ENCODE peak calls at places on chromosomes 12 and 14, in four cellular contexts. O, R, F and G are unnamed samples.

GRCh38 chr14:20384321-20384720 is 29.0 kb downstream of the TEP1 start:
- DNase-seq in O (no peak), R (no peak), F (no peak), G (no peak)

GRCh38 chr12:1932264-1932777 is 13.9 kb upstream of the CACNA2D4 start:
- DNase-seq in O (no peak), R (no peak), F (no peak), G (no peak)

GRCh38 chr12:25939606-25940005 is 18.9 kb upstream of the RASSF8 start:
- DNase-seq in O (no peak), R (no peak), F (no peak), G (no peak)

GRCh38 chr14:90820958-90821357 is 4.7 kb upstream of the TTC7B start:
- DNase-seq in O (peak; percentile 37), R (peak; percentile 53), F (no peak), G (peak; percentile 42)

GRCh38 chr14:60106341-60106740 is 14.6 kb downstream of the PCNX4 start:
- DNase-seq in O (peak; percentile 77), R (peak; percentile 28), F (no peak), G (peak; percentile 70)

GRCh38 chr12:2076196-2076570 is 23.4 kb downstream of the CACNA1C start:
- DNase-seq in O (no peak), R (no peak), F (no peak), G (peak; percentile 28)

GRCh38 chr14:49052516-49052915 is 533.7 kb downstream of the RPS29 start:
- DNase-seq in O (peak; percentile 1), R (no peak), F (no peak), G (peak; percentile 2)

GRCh38 chr12:87848248-87848868 is 180.8 kb downstream of the C12orf50 start:
- DNase-seq in O (peak; percentile 67), R (peak; percentile 42), F (peak; percentile 49), G (peak; percentile 76)

GRCh38 chr12:52229836-52230343 is 3.2 kb upstream of the KRT7 start:
- DNase-seq in O (no peak), R (no peak), F (no peak), G (no peak)

GRCh38 chr12:100688451-100688864 is 106.1 kb upstream of the ANO4 start:
- DNase-seq in O (no peak), R (no peak), F (no peak), G (no peak)

GRCh38 chr12:2561367-2561766 is 233.4 kb upstream of the FKBP4 start:
- DNase-seq in O (no peak), R (no peak), F (no peak), G (no peak)

GRCh38 chr12:62933871-62934798 is 815 bp downstream of the PPM1H start:
- DNase-seq in O (peak; percentile 15), R (peak; percentile 20), F (peak; percentile 29), G (no peak)

GRCh38 chr12:28374556-28374955 is 184.3 kb downstream of the CCDC91 start:
- DNase-seq in O (no peak), R (no peak), F (no peak), G (peak; percentile 42)

GRCh38 chr14:86168376-86168775 is 638.4 kb downstream of the FLRT2 start:
- DNase-seq in O (no peak), R (peak; percentile 1), F (no peak), G (no peak)

GRCh38 chr12:105738036-105738435 is 400.7 kb downstream of the NUAK1 start:
- DNase-seq in O (peak; percentile 48), R (no peak), F (no peak), G (peak; percentile 23)

GRCh38 chr12:64621257-64621942 is 11.1 kb downstream of the RASSF3 start:
- DNase-seq in O (peak; percentile 49), R (no peak), F (no peak), G (peak; percentile 42)

GRCh38 chr12:120406080-120406479 is 31.8 kb upstream of the COX6A1 start:
- DNase-seq in O (no peak), R (no peak), F (no peak), G (no peak)

GRCh38 chr12:6837370-6838060 is 3.2 kb upstream of the GNB3 start:
- DNase-seq in O (no peak), R (no peak), F (no peak), G (no peak)

GRCh38 chr14:36221097-36221496 is 44.6 kb upstream of the PTCSC3 start:
- DNase-seq in O (no peak), R (no peak), F (peak; percentile 75), G (no peak)

GRCh38 chr14:94936411-94936892 is 166.5 kb upstream of the GSC start:
- DNase-seq in O (no peak), R (peak; percentile 87), F (no peak), G (peak; percentile 7)

GRCh38 chr14:61588419-61588901 is 106.9 kb upstream of the HIF1A start:
- DNase-seq in O (no peak), R (peak; percentile 61), F (no peak), G (peak; percentile 59)

GRCh38 chr14:75501080-75501479 is 21.2 kb upstream of the BATF start:
- DNase-seq in O (no peak), R (no peak), F (no peak), G (no peak)

GRCh38 chr12:39047539-39048078 is 142.2 kb upstream of the CPNE8 start:
- DNase-seq in O (no peak), R (no peak), F (no peak), G (no peak)

GRCh38 chr14:99234982-99235491 is 37.0 kb downstream of the BCL11B start:
- DNase-seq in O (no peak), R (no peak), F (peak; percentile 57), G (no peak)

GRCh38 chr12:110590806-110591326 is 7.7 kb upstream of the PPTC7 start:
- DNase-seq in O (no peak), R (no peak), F (no peak), G (peak; percentile 28)

GRCh38 chr14:92153581-92153980 is 31.8 kb downstream of the CPSF2 start:
- DNase-seq in O (no peak), R (no peak), F (no peak), G (no peak)

GRCh38 chr14:102775855-102776760 is 1.1 kb upstream of the TRAF3 start:
- DNase-seq in O (peak; percentile 76), R (peak; percentile 39), F (no peak), G (peak; percentile 72)

GRCh38 chr14:22200977-22201605 is 387.9 kb downstream of the DAD1 start:
- DNase-seq in O (peak; percentile 61), R (no peak), F (peak; percentile 29), G (peak; percentile 2)

GRCh38 chr12:79409562-79409961 is 281.2 kb downstream of the PAWR start:
- DNase-seq in O (peak; percentile 72), R (no peak), F (no peak), G (peak; percentile 83)

GRCh38 chr14:77111021-77111420 is 13.0 kb downstream of the CIPC start:
- DNase-seq in O (no peak), R (no peak), F (peak; percentile 79), G (no peak)
- H3K4me3 ChIP-seq in O (no peak overlapping the region), R (no peak overlapping the region), F (no peak overlapping the region), G (no peak overlapping the region)

GRCh38 chr12:76880156-76881023 is 1.6 kb upstream of the CSRP2 start:
- DNase-seq in O (peak; percentile 22), R (no peak), F (no peak), G (no peak)
- H3K4me3 ChIP-seq in O (no peak overlapping the region), R (no peak overlapping the region), F (no peak overlapping the region), G (no peak overlapping the region)

GRCh38 chr12:19449814-19450213 is 10.5 kb downstream of the AEBP2 start:
- DNase-seq in O (no peak), R (no peak), F (no peak), G (no peak)

GRCh38 chr12:19450362-19450761 is 11.1 kb downstream of the AEBP2 start:
- DNase-seq in O (peak; percentile 18), R (no peak), F (no peak), G (no peak)

GRCh38 chr12:19453961-19454360 is 14.7 kb downstream of the AEBP2 start:
- DNase-seq in O (no peak), R (no peak), F (no peak), G (no peak)

GRCh38 chr12:19454837-19455236 is 15.5 kb downstream of the AEBP2 start:
- DNase-seq in O (no peak), R (no peak), F (no peak), G (no peak)

DNA sequence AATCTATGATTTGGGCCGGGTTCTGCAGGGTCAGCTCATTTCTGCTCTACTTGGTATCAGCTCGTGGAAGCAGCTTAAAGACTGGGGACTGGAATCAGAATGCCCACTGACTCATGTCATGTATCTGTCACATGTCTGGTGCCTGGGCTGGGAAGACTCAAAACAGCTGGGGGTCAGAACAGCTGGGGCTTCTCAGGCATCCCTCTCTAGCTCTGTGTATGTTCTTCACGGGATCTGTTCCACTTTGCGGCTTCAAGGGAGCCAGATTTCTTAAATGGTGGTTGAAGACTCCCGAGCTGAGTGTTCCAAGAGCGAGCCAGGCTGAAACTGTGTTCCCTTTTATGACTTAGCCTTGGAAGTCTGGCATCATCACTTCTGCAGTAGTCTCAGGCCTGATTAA is 11.9 kb downstream of the AEBP2 start:
- DNase-seq in O (peak; percentile 38), R (no peak), F (no peak), G (no peak)
- H3K4me3 ChIP-seq in O (no peak overlapping the region), R (no peak overlapping the region), F (no peak overlapping the region), G (no peak overlapping the region)

GRCh38 chr14:64763089-64763782 is 59.0 kb downstream of the PLEKHG3 start:
- DNase-seq in O (no peak), R (no peak), F (no peak), G (no peak)
- H3K4me3 ChIP-seq in O (no peak overlapping the region), R (no peak overlapping the region), F (no peak overlapping the region), G (no peak overlapping the region)

DNA sequence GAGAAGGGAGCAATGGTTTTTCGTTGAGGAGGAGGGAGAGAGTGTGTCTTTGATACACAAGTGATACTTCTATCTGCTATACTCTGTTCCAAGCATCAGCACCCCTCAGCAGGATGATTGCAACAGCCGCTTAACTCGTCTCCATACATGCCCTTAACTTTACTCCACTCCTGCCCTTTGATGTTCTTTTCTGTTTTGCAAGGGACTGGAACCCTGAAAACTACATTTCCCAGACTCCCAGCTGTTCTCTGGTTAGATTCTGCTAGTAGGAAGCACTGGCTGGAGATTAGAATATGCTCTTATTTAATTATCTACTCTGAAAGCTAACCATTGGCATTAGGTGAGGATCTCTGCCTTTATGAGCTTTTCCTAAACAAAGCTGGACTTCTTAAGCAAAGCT is 23.5 kb upstream of the CRADD start:
- DNase-seq in O (no peak), R (no peak), F (no peak), G (no peak)
- H3K4me3 ChIP-seq in O (no peak overlapping the region), R (no peak overlapping the region), F (no peak overlapping the region), G (no peak overlapping the region)

DNA sequence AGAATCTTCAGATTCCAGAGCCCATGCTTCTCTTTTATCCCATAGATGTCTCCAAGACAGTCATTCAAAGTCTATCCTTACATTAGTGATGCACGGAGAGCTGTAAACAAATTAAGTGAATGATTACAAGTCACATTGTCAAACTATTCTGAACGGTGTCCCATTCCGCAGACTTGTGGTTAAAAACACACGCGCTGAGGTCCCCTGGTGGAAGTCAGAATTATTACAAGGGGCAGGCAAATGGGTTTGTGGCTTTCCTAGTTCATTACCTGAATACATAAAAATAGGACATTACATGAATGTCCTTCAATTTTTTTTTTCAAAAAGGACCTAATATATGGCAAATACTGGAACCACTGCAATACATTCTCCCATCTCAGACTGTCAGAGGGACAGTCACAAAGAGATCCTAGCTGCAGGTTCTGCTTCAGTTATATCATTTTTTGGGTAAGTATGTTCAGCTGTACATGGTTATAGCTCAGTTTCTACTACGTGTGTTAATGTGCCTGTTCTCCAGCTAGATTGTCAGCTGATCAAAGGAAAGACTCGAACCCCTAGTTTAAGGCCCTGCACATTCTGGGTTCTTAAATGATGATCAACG is 53.1 kb upstream of the STON2 start:
- DNase-seq in O (peak; percentile 39), R (peak; percentile 63), F (peak; percentile 38), G (no peak)
- H3K4me3 ChIP-seq in O (no peak overlapping the region), R (no peak overlapping the region), F (no peak overlapping the region), G (no peak overlapping the region)